ENCODE peak calls at places on chromosome 7, in four cellular contexts. I is anterior cingulate cortex, V is NCI-H1436, S is NCI-H1105 treated with DMSO at 0.1 percent for 48 hours. U is an unnamed sample.

GRCh38 chr7:93156884-93157283 is 8.7 kb upstream of the SAMD9L start:
- DNase-seq in I (no peak), V (no peak), S (no peak), U (no peak)

GRCh38 chr7:138309186-138309585 is 150.9 kb upstream of the TRIM24 start:
- DNase-seq in I (no peak), V (no peak), S (no peak), U (no peak)

GRCh38 chr7:158847451-158847866 is 8.9 kb upstream of the DYNC2I1 start:
- DNase-seq in I (no peak), V (no peak), S (no peak), U (no peak)

GRCh38 chr7:72106405-72106804 is 305.7 kb downstream of the CALN1 start:
- DNase-seq in I (no peak), V (no peak), S (no peak), U (no peak)

GRCh38 chr7:55977831-55978230 is 13.4 kb downstream of the NIPSNAP2 start:
- DNase-seq in I (peak), V (no peak), S (peak), U (no peak)

GRCh38 chr7:131188367-131189339 is 139.0 kb upstream of the MKLN1 start:
- DNase-seq in I (no peak), V (no peak), S (no peak), U (no peak)

GRCh38 chr7:149690688-149691446 is 82.5 kb downstream of the ZNF467 start:
- DNase-seq in I (no peak), V (no peak), S (no peak), U (peak)

GRCh38 chr7:50739744-50740455 is 42.8 kb downstream of the GRB10 start:
- DNase-seq in I (no peak), V (no peak), S (no peak), U (no peak)

GRCh38 chr7:149161241-149161848 is 14.1 kb downstream of the ZNF398 start:
- DNase-seq in I (no peak), V (no peak), S (no peak), U (no peak)

GRCh38 chr7:134347567-134347966 is 30.8 kb upstream of the SLC35B4 start:
- DNase-seq in I (no peak), V (no peak), S (no peak), U (no peak)

GRCh38 chr7:28299556-28299955 is 112.8 kb upstream of the CREB5 start:
- DNase-seq in I (no peak), V (no peak), S (no peak), U (no peak)

GRCh38 chr7:128811631-128812430 is 18.4 kb upstream of the FLNC start:
- DNase-seq in I (no peak), V (no peak), S (no peak), U (no peak)

GRCh38 chr7:1948377-1948796 is 278.3 kb downstream of the ELFN1 start:
- DNase-seq in I (no peak), V (no peak), S (no peak), U (no peak)

GRCh38 chr7:94908204-94909022 is 1.0 kb downstream of the PPP1R9A start:
- DNase-seq in I (peak), V (peak), S (peak), U (peak)

GRCh38 chr7:68994841-68995240 is 603.4 kb upstream of the AUTS2 start:
- DNase-seq in I (no peak), V (no peak), S (no peak), U (no peak)

GRCh38 chr7:155206286-155207020 is 91.2 kb upstream of the INSIG1 start:
- DNase-seq in I (no peak), V (peak), S (no peak), U (no peak)

GRCh38 chr7:148914208-148914777 is 30.2 kb upstream of the EZH2 start:
- DNase-seq in I (peak), V (no peak), S (no peak), U (no peak)

GRCh38 chr7:102061354-102061945 is 225.2 kb upstream of the SH2B2 start:
- DNase-seq in I (no peak), V (no peak), S (no peak), U (no peak)

GRCh38 chr7:69060516-69060915 is 537.8 kb upstream of the AUTS2 start:
- DNase-seq in I (no peak), V (no peak), S (no peak), U (no peak)

GRCh38 chr7:97845622-97846203 is 26.5 kb downstream of the ASNS start:
- DNase-seq in I (no peak), V (peak), S (peak), U (no peak)

GRCh38 chr7:104980969-104981670 is 32.9 kb upstream of the KMT2E start:
- DNase-seq in I (no peak), V (peak), S (peak), U (peak)

GRCh38 chr7:99848420-99849216 is 20.8 kb downstream of the CYP3A43 start:
- DNase-seq in I (no peak), V (no peak), S (no peak), U (no peak)

GRCh38 chr7:81482600-81483186 is 287.2 kb downstream of the HGF start:
- DNase-seq in I (no peak), V (peak), S (peak), U (no peak)

GRCh38 chr7:80428161-80429054 is 83.5 kb downstream of the GNAT3 start:
- DNase-seq in I (no peak), V (peak), S (peak), U (peak)

GRCh38 chr7:144019457-144019856 is 19.3 kb downstream of the OR6B1 start:
- DNase-seq in I (no peak), V (no peak), S (no peak), U (no peak)

GRCh38 chr7:145036592-145037386 is 200.9 kb upstream of the TPK1 start:
- DNase-seq in I (no peak), V (peak), S (peak), U (peak)

GRCh38 chr7:105718511-105718925 is 137.2 kb upstream of the EFCAB10 start:
- DNase-seq in I (no peak), V (no peak), S (no peak), U (no peak)

GRCh38 chr7:156927571-156928405 is 21.7 kb upstream of the NOM1 start:
- DNase-seq in I (no peak), V (peak), S (peak), U (no peak)

GRCh38 chr7:33764752-33765451 is 140.4 kb upstream of the BMPER start:
- DNase-seq in I (no peak), V (no peak), S (no peak), U (no peak)

GRCh38 chr7:46930336-46930735 is 651.6 kb downstream of the TNS3 start:
- DNase-seq in I (no peak), V (no peak), S (no peak), U (no peak)

GRCh38 chr7:96440328-96440727 is 118.4 kb upstream of the SLC25A13 start:
- DNase-seq in I (no peak), V (no peak), S (no peak), U (no peak)

GRCh38 chr7:157791666-157792065 is 454.9 kb downstream of the DNAJB6 start:
- DNase-seq in I (no peak), V (no peak), S (no peak), U (no peak)

GRCh38 chr7:121446526-121446925 is 50.4 kb upstream of the FAM3C start:
- DNase-seq in I (no peak), V (no peak), S (no peak), U (no peak)

GRCh38 chr7:134374291-134374690 is 57.6 kb upstream of the SLC35B4 start:
- DNase-seq in I (no peak), V (no peak), S (no peak), U (no peak)

GRCh38 chr7:3239291-3239691 is 61.8 kb upstream of the SDK1 start:
- DNase-seq in I (no peak), V (no peak), S (no peak), U (no peak)

GRCh38 chr7:137038706-137039105 is 170.3 kb downstream of the CHRM2 start:
- DNase-seq in I (no peak), V (no peak), S (no peak), U (no peak)

GRCh38 chr7:1569016-1569415 is 816 bp downstream of the PSMG3 start:
- DNase-seq in I (no peak), V (no peak), S (no peak), U (no peak)

GRCh38 chr7:146713907-146714306 is 597.3 kb downstream of the CNTNAP2 start:
- DNase-seq in I (no peak), V (no peak), S (no peak), U (no peak)

GRCh38 chr7:121904120-121904519 is 31.2 kb downstream of the PTPRZ1 start:
- DNase-seq in I (no peak), V (no peak), S (no peak), U (no peak)